ENCODE peak calls at places on chromosomes 13 and 19, in six cellular contexts. One of them, this sample, is unnamed.

GRCh38 chr13:27276188-27276587 is 5.6 kb downstream of the RASL11A start:
- DNase-seq in bronchial epithelial cell: no peak
- DNase-seq in dorsolateral prefrontal cortex: no peak
- DNase-seq in left lung: no peak
- DNase-seq in pancreas: no peak
- DNase-seq in fibroblast of pulmonary artery: peak
- DNase-seq in this sample: no peak

GRCh38 chr13:48304132-48304876 is 753 bp downstream of the RB1 start:
- DNase-seq in left lung: no peak
- DNase-seq in bronchial epithelial cell: peak
- DNase-seq in fibroblast of pulmonary artery: peak
- DNase-seq in pancreas: no peak
- DNase-seq in dorsolateral prefrontal cortex: no peak
- DNase-seq in this sample: peak

GRCh38 chr19:32337176-32337808 is 8.1 kb upstream of the ZNF507 start:
- DNase-seq in bronchial epithelial cell: no peak
- DNase-seq in dorsolateral prefrontal cortex: no peak
- DNase-seq in left lung: no peak
- DNase-seq in pancreas: no peak
- DNase-seq in fibroblast of pulmonary artery: no peak
- DNase-seq in this sample: no peak

GRCh38 chr13:89751537-89751936 is 1596.0 kb upstream of the MIR17HG start:
- DNase-seq in bronchial epithelial cell: no peak
- DNase-seq in fibroblast of pulmonary artery: no peak
- DNase-seq in left lung: no peak
- DNase-seq in pancreas: no peak
- DNase-seq in dorsolateral prefrontal cortex: no peak
- DNase-seq in this sample: no peak

GRCh38 chr13:50999641-51000040 is 90.0 kb downstream of the RNASEH2B start:
- DNase-seq in pancreas: no peak
- DNase-seq in dorsolateral prefrontal cortex: no peak
- DNase-seq in bronchial epithelial cell: no peak
- DNase-seq in left lung: no peak
- DNase-seq in fibroblast of pulmonary artery: no peak
- DNase-seq in this sample: no peak

GRCh38 chr13:66237411-66238062 is 992.6 kb downstream of the PCDH9 start:
- DNase-seq in bronchial epithelial cell: no peak
- DNase-seq in pancreas: no peak
- DNase-seq in left lung: no peak
- DNase-seq in dorsolateral prefrontal cortex: no peak
- DNase-seq in fibroblast of pulmonary artery: no peak
- DNase-seq in this sample: no peak

GRCh38 chr19:11096210-11096841 is 7.1 kb downstream of the LDLR start:
- DNase-seq in fibroblast of pulmonary artery: peak
- DNase-seq in dorsolateral prefrontal cortex: no peak
- DNase-seq in bronchial epithelial cell: peak
- DNase-seq in pancreas: no peak
- DNase-seq in left lung: no peak
- DNase-seq in this sample: no peak

GRCh38 chr13:113548171-113548641 is 36.3 kb upstream of the TFDP1 start:
- DNase-seq in left lung: peak
- DNase-seq in dorsolateral prefrontal cortex: no peak
- DNase-seq in bronchial epithelial cell: no peak
- DNase-seq in fibroblast of pulmonary artery: peak
- DNase-seq in pancreas: no peak
- DNase-seq in this sample: no peak

GRCh38 chr19:54648129-54648528 is 14.7 kb upstream of the LILRB4 start:
- DNase-seq in dorsolateral prefrontal cortex: no peak
- DNase-seq in fibroblast of pulmonary artery: no peak
- DNase-seq in bronchial epithelial cell: no peak
- DNase-seq in left lung: no peak
- DNase-seq in pancreas: no peak
- DNase-seq in this sample: no peak

GRCh38 chr19:13007292-13008045 is 12.2 kb downstream of the NFIX start:
- DNase-seq in bronchial epithelial cell: peak
- DNase-seq in dorsolateral prefrontal cortex: no peak
- DNase-seq in left lung: peak
- DNase-seq in pancreas: peak
- DNase-seq in fibroblast of pulmonary artery: no peak
- DNase-seq in this sample: no peak

DNA sequence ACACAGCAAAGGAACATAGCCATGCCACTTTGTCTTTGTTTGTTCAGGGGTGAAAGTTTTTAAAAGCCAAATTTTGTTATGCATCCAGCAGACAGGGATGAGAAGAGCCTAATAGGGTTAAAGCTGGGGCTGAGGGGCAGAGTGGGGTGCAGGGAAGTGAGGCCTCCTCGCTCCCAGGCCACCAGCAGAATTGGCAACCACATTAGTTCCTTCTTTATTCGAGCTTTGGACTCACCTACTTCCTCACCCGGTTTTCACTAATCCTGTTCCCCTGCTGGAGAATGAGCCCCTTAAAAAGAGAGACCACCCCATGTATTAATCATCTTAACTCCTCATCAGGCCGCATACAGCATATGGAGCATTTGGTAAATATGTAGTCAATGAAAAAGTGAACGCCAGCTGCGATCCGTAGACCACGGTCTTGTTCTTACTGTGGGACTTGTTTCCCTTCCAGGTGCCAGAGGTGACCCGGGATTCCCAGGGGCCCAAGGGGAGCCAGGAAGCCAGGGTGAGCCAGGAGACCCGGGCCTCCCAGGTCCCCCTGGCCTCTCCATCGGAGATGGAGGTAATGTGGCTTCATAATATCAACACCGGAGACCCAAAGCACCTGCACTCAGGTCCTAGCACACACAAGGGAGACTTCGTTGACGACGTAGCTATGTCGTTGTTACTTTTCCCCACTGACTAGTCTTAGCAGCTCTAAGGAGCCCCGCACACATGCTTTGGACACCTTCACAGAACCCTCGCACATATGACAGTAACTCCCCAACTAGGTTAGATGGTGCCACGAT is 112.1 kb downstream of the RAB20 start:
- DNase-seq in pancreas: no peak
- DNase-seq in dorsolateral prefrontal cortex: no peak
- DNase-seq in bronchial epithelial cell: no peak
- DNase-seq in left lung: no peak
- DNase-seq in fibroblast of pulmonary artery: no peak
- DNase-seq in this sample: no peak
- TF ChIP-seq CTCF in pancreas: no peak
- TF ChIP-seq CTCF in dorsolateral prefrontal cortex: no peak
- TF ChIP-seq CTCF in bronchial epithelial cell: no peak
- TF ChIP-seq CTCF in left lung: no peak
- TF ChIP-seq CTCF in fibroblast of pulmonary artery: no peak
- TF ChIP-seq CTCF in this sample: no peak

DNA sequence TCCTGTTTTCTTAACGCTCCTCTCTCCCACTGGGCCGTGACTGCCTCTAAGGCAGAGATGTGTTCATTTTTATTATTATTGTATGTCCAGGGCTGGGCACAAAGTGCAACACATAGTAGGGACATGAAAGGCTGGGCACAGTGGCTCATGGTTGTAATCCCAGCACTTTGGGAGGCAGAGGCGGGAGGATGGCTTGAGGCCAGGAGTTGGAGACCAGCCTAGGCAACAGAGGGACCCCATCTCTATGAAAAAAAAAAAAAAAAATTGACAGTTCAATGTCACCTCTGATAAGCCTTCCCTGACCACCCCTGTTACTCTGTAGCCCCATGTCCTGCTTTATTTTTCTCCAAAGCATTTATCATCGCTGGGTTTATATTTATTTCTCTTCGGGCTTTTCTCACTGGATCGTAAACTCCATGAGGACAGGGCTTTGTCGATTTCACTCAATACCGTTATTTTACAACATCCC is 481 bp upstream of the SAE1 start:
- DNase-seq in fibroblast of pulmonary artery: no peak
- DNase-seq in left lung: peak
- DNase-seq in dorsolateral prefrontal cortex: no peak
- DNase-seq in bronchial epithelial cell: no peak
- DNase-seq in pancreas: peak
- DNase-seq in this sample: no peak
- H3K4me3 ChIP-seq in fibroblast of pulmonary artery: no peak
- H3K4me3 ChIP-seq in left lung: peak
- H3K4me3 ChIP-seq in dorsolateral prefrontal cortex: peak
- H3K4me3 ChIP-seq in bronchial epithelial cell: peak
- H3K4me3 ChIP-seq in pancreas: no peak
- H3K4me3 ChIP-seq in this sample: no peak

GRCh38 chr13:20126460-20127262 is 34.2 kb downstream of the GJA3 start:
- DNase-seq in dorsolateral prefrontal cortex: no peak
- DNase-seq in left lung: no peak
- DNase-seq in pancreas: no peak
- DNase-seq in fibroblast of pulmonary artery: no peak
- DNase-seq in bronchial epithelial cell: no peak
- DNase-seq in this sample: no peak

GRCh38 chr13:20129076-20129475 is 31.8 kb downstream of the GJA3 start:
- DNase-seq in fibroblast of pulmonary artery: no peak
- DNase-seq in pancreas: no peak
- DNase-seq in left lung: no peak
- DNase-seq in dorsolateral prefrontal cortex: no peak
- DNase-seq in bronchial epithelial cell: no peak
- DNase-seq in this sample: no peak

GRCh38 chr13:20128459-20128927 is 32.4 kb downstream of the GJA3 start:
- DNase-seq in left lung: peak
- DNase-seq in dorsolateral prefrontal cortex: no peak
- DNase-seq in pancreas: peak
- DNase-seq in fibroblast of pulmonary artery: no peak
- DNase-seq in bronchial epithelial cell: no peak
- DNase-seq in this sample: no peak

GRCh38 chr13:20127263-20127562 is 33.6 kb downstream of the GJA3 start:
- DNase-seq in bronchial epithelial cell: peak
- DNase-seq in fibroblast of pulmonary artery: peak
- DNase-seq in left lung: no peak
- DNase-seq in dorsolateral prefrontal cortex: no peak
- DNase-seq in pancreas: no peak
- DNase-seq in this sample: no peak

DNA sequence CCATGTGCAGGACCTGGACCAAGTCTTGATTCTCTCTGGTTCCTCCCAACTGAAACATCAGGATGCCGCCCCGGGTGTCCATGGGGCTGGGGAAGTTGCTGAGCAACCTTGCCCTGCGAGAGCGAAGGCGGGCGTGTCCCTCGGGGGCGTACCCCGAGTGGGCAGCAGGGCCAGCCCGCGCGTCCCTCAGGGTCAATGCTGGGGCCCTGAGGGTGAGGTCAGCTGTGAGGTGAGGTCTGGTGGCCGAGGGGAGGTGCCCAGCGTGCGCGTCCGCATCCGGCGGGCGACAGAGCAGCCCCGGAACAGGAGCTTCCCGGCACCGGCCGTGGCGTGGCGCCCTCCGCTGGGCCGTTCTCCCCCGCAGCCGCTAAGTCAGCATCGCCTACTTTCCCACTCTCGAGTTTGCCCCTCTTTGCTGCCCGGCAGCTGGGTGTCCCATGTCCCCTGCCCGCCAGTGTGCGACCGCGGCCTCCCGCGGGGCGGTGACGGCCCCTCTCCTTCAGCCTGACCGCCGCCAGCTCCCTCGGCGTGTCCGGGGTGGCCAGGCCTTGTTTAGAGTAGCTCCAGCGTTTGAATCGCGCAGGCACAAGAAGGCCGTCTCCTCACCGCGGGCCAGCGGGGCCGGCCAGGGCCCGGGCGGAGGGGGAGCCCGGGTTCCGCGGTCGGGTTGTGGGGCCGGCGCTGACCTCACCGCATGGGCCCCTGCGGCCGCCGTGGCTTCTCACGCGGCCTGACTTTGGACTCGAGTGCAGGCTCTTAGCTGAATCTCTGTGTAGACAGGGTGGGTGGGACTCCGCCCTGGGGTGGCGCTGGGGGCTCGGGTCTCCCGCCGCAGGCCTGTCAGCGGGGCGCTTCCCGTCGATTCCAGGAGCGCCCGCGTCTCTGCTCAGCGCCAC is 33.0 kb downstream of the GJA3 start:
- DNase-seq in pancreas: peak
- DNase-seq in left lung: peak
- DNase-seq in bronchial epithelial cell: no peak
- DNase-seq in fibroblast of pulmonary artery: peak
- DNase-seq in dorsolateral prefrontal cortex: peak
- DNase-seq in this sample: no peak
- TF ChIP-seq CTCF in pancreas: no peak
- TF ChIP-seq CTCF in left lung: no peak
- TF ChIP-seq CTCF in bronchial epithelial cell: peak
- TF ChIP-seq CTCF in fibroblast of pulmonary artery: peak
- TF ChIP-seq CTCF in dorsolateral prefrontal cortex: peak
- TF ChIP-seq CTCF in this sample: peak

GRCh38 chr19:39410620-39411005 is 1.9 kb upstream of the PLEKHG2 start:
- DNase-seq in dorsolateral prefrontal cortex: no peak
- DNase-seq in fibroblast of pulmonary artery: no peak
- DNase-seq in pancreas: no peak
- DNase-seq in left lung: no peak
- DNase-seq in bronchial epithelial cell: no peak
- DNase-seq in this sample: no peak

GRCh38 chr19:39412100-39412866 is at the start of gene PLEKHG2:
- DNase-seq in bronchial epithelial cell: peak
- DNase-seq in dorsolateral prefrontal cortex: peak
- DNase-seq in pancreas: peak
- DNase-seq in left lung: peak
- DNase-seq in fibroblast of pulmonary artery: peak
- DNase-seq in this sample: peak

GRCh38 chr19:39409886-39410619 is 2.4 kb upstream of the PLEKHG2 start:
- DNase-seq in pancreas: peak
- DNase-seq in dorsolateral prefrontal cortex: no peak
- DNase-seq in fibroblast of pulmonary artery: peak
- DNase-seq in bronchial epithelial cell: peak
- DNase-seq in left lung: peak
- DNase-seq in this sample: no peak

GRCh38 chr19:39411832-39412099 is 703 bp upstream of the PLEKHG2 start:
- DNase-seq in bronchial epithelial cell: peak
- DNase-seq in pancreas: peak
- DNase-seq in left lung: peak
- DNase-seq in dorsolateral prefrontal cortex: peak
- DNase-seq in fibroblast of pulmonary artery: peak
- DNase-seq in this sample: peak

DNA sequence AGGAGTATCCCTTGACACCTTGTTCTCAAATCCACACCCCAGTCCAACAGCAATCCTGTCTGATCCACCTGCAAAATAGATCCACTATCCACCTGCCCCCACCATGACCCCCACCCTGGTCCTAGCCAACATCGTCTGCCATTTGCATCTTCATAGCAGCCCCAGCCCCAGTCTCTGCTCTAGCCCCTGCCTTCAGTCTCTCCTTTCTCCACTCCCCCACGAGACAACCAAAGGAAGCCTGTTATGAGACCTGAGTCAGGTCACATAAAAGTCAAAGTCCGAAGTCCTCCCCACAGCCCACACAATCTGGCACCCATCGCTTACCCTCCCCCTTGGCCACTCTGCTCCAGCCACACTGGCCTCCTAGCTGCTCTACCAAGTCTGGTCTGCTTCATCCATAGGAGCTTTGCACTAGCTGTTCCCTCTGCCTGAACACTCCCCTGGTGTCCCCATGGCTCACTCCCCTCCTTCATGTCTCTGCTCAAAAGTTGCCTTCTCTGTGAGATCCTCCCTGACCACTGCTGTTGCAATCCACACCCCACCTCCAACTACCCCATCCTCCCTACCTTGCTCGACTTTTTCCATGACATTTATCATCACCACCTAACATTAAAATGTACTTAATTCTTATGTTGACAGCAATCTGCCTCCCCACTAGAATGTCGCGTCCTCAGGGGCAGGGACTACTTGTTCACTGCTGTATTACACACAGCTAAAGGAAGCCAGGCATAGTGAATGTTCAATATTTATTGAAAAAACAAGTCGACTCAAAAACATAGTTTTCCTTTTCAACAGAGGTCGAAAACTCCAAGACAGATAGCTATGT is 1.2 kb upstream of the PLEKHG2 start:
- DNase-seq in fibroblast of pulmonary artery: peak
- DNase-seq in pancreas: peak
- DNase-seq in dorsolateral prefrontal cortex: no peak
- DNase-seq in left lung: no peak
- DNase-seq in bronchial epithelial cell: peak
- DNase-seq in this sample: no peak
- H3K4me3 ChIP-seq in fibroblast of pulmonary artery: peak
- H3K4me3 ChIP-seq in pancreas: no peak
- H3K4me3 ChIP-seq in dorsolateral prefrontal cortex: peak
- H3K4me3 ChIP-seq in left lung: peak
- H3K4me3 ChIP-seq in bronchial epithelial cell: peak
- H3K4me3 ChIP-seq in this sample: no peak

This sample was measured in HFF-Myc.